ENCODE peak calls at places on chromosomes 12 and 14, in five cellular contexts. N is GM13977, C is IMR-90, Q is GM12865, L is brain microvascular endothelial cell. M is an unnamed sample.

GRCh38 chr12:33596061-33596460 is 156.4 kb upstream of the SYT10 start:
- DNase-seq in N (no peak), C (no peak), Q (no peak), L (no peak), M (no peak)

GRCh38 chr12:49865782-49866135 is 22.9 kb upstream of the BCDIN3D start:
- DNase-seq in N (no peak), C (no peak), Q (no peak), L (no peak), M (no peak)

GRCh38 chr12:15356831-15357456 is 34.6 kb downstream of the PTPRO start:
- DNase-seq in N (no peak), C (no peak), Q (peak), L (no peak), M (no peak)

GRCh38 chr12:124032265-124032886 is 59.4 kb downstream of the ZNF664 start:
- DNase-seq in N (peak), C (peak), Q (peak), L (peak), M (peak)

GRCh38 chr14:25400607-25401206 is 350.8 kb upstream of the STXBP6 start:
- DNase-seq in N (peak), C (peak), Q (peak), L (peak), M (peak)

GRCh38 chr14:72682188-72682587 is 211.7 kb downstream of the DPF3 start:
- DNase-seq in N (no peak), C (peak), Q (no peak), L (peak), M (peak)

GRCh38 chr12:105670664-105671063 is 340.2 kb downstream of the C12orf75 start:
- DNase-seq in N (no peak), C (no peak), Q (no peak), L (no peak), M (peak)

GRCh38 chr14:37600880-37601741 is 5.7 kb downstream of the TTC6 start:
- DNase-seq in N (no peak), C (no peak), Q (no peak), L (no peak), M (no peak)

GRCh38 chr14:54894995-54895394 is 7.6 kb downstream of the GCH1 start:
- DNase-seq in N (no peak), C (peak), Q (no peak), L (peak), M (peak)

GRCh38 chr12:132327351-132328171 is 1.8 kb downstream of the GALNT9 start:
- DNase-seq in N (no peak), C (peak), Q (no peak), L (peak), M (peak)

GRCh38 chr12:132046561-132046960 is 96.8 kb downstream of the EP400 start:
- DNase-seq in N (no peak), C (peak), Q (no peak), L (peak), M (peak)

GRCh38 chr12:32671930-32672785 is 6.9 kb upstream of the DNM1L start:
- DNase-seq in N (peak), C (peak), Q (peak), L (peak), M (peak)

GRCh38 chr14:74251546-74252030 is 12.3 kb downstream of the VSX2 start:
- DNase-seq in N (peak), C (peak), Q (peak), L (peak), M (peak)

GRCh38 chr12:121783771-121784170 is 9.7 kb downstream of the RHOF start:
- DNase-seq in N (no peak), C (no peak), Q (no peak), L (no peak), M (no peak)

GRCh38 chr12:116924558-116925453 is 14.1 kb downstream of the FBXW8 start:
- DNase-seq in N (no peak), C (peak), Q (peak), L (peak), M (peak)

GRCh38 chr12:12546314-12546772 is 16.3 kb downstream of the DUSP16 start:
- DNase-seq in N (no peak), C (peak), Q (no peak), L (no peak), M (no peak)

GRCh38 chr12:42327227-42327590 is 1.2 kb downstream of the PPHLN1 start:
- DNase-seq in N (no peak), C (no peak), Q (no peak), L (no peak), M (no peak)

GRCh38 chr12:6867407-6868210 is at the start of gene TPI1:
- DNase-seq in N (peak), C (peak), Q (peak), L (peak), M (peak)

GRCh38 chr14:67674480-67675218 is at the start of gene VTI1B:
- DNase-seq in N (peak), C (peak), Q (peak), L (peak), M (peak)
- TF ChIP-seq CTCF in N (peak), C (peak), Q (no peak), L (peak), M (peak)

DNA sequence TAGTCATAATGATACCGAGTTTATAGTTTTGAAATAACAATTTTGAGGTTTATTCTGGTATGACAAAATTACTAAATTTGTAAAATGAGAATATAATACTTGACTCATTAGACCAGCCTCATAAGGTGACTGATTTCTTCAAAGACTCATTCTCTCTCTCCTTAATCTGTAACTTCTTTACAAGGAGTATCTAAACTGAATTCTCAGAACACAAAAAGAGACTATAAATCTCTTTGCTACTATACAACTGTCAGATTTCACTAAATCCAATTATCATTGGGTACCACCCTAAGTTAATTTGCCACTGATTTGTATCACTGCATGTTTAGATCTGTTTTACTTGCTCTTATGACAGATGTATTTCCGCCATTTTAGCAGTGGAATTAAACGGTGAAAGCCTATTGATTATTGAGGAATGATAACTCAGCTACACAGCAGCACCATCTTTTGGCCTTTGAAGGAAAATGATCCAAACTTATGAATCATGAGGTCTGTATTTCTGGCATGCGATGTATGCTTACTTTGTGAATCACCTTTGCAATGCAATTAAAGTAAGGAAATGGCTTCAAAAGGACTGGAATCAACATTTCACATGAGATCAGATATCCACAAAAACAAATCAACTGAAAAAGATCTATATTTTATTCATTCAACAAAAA is 161.2 kb downstream of the RERGL start:
- DNase-seq in N (no peak), C (peak), Q (no peak), L (peak), M (peak)
- TF ChIP-seq CTCF in N (no peak), C (no peak), Q (no peak), L (peak), M (peak)

GRCh38 chr14:102518063-102518648 is 8.6 kb upstream of the ANKRD9 start:
- DNase-seq in N (no peak), C (no peak), Q (no peak), L (no peak), M (no peak)

GRCh38 chr14:102516531-102517411 is 7.2 kb upstream of the ANKRD9 start:
- DNase-seq in N (peak), C (no peak), Q (peak), L (no peak), M (no peak)

GRCh38 chr14:102513899-102514772 is 4.6 kb upstream of the ANKRD9 start:
- DNase-seq in N (no peak), C (no peak), Q (no peak), L (no peak), M (no peak)

GRCh38 chr14:102514987-102515733 is 5.6 kb upstream of the ANKRD9 start:
- DNase-seq in N (no peak), C (no peak), Q (no peak), L (no peak), M (no peak)

DNA sequence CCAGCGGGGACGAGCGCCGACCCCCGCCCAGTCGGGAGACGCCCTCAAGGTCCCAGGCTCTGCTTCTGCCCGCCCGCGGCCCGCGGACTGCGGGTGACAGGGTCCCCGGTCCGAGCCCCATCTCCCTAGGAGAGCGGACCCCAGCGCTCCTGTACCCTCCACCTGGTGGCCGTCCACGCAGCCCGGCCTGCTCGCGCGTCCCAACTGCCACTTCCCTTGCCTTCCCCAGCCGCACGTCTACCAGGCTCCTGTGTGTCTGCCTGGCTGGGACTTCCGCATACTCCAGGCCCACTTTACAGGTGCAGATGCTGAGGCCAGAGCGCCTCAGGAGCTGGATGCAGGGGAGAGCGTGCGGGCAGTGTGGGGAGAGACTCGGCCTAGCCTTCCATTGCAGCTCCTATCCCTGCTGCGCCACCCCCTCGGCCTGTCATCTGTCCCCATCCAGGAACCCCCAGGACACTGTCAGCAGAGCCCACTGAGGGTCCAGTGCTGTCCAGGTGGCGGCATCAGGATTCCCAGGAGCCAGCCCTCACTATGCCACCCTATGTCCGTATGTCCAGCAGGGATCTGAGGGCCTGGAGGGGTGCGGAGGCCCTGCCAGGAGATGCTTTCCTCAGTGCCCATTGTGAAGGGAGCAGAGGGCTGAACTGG is 8.0 kb upstream of the ANKRD9 start:
- DNase-seq in N (no peak), C (no peak), Q (no peak), L (no peak), M (no peak)
- TF ChIP-seq CTCF in N (no peak), C (no peak), Q (no peak), L (peak), M (no peak)

DNA sequence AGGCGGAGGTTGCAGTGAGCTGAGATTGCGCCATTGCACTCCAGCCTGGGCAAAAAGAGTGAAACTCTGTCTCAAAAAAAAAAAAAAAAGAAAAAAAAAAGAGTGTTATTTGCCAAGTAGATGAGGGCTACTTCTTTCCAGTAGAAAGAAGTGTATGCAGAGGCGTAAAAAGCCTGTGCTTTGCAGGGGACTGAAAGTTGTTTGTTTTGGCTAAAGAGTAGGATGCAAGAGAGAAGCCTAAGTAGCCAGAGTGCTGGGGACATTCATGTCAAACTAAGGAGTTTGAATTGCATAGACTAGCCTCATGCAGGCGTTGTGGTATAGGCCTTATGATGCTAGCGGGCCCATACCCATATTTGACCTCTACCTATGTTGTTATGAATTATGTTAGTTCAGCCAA is 9.5 kb downstream of the HSD17B6 start:
- DNase-seq in N (no peak), C (no peak), Q (no peak), L (no peak), M (no peak)
- TF ChIP-seq CTCF in N (no peak), C (no peak), Q (no peak), L (no peak), M (no peak)

GRCh38 chr12:25959069-25959961 is 833 bp downstream of the RASSF8 start:
- DNase-seq in N (no peak), C (peak), Q (peak), L (peak), M (peak)
- TF ChIP-seq CTCF in N (no peak), C (peak), Q (no peak), L (peak), M (peak)

GRCh38 chr12:122894173-122895121 is 1.5 kb downstream of the VPS37B start:
- DNase-seq in N (no peak), C (no peak), Q (no peak), L (no peak), M (no peak)
- TF ChIP-seq CTCF in N (no peak), C (no peak), Q (no peak), L (no peak), M (no peak)

GRCh38 chr12:5439333-5439732 is 7.4 kb downstream of the NTF3 start:
- DNase-seq in N (no peak), C (peak), Q (no peak), L (no peak), M (no peak)
- TF ChIP-seq CTCF in N (no peak), C (no peak), Q (no peak), L (peak), M (peak)

GRCh38 chr12:52141306-52141705 is 50.5 kb downstream of the KRT80 start:
- DNase-seq in N (no peak), C (no peak), Q (no peak), L (no peak), M (no peak)
- TF ChIP-seq CTCF in N (no peak), C (peak), Q (no peak), L (peak), M (peak)

M was measured in HFFc6.